ENCODE peak calls at places on chromosomes 12 and 14, in seven cellular contexts. H is CD8-positive, alpha-beta T cell; E is CD8-positive, alpha-beta memory T cell; I is lower lobe of right lung; W is tibial nerve; P is psoas muscle; A is adipocyte. S is an unnamed sample. For H3K4me1, the result is how much of the 10 kb centered on the place peaks cover.

GRCh38 chr12:120257041-120257821 is 8.3 kb downstream of the PXN start:
- DNase-seq in H (no peak), E (no peak), I (no peak), W (peak), P (peak), A (peak), S (no peak)

GRCh38 chr14:69464829-69465228 is 19.7 kb upstream of the PLEKHD1 start:
- DNase-seq in H (no peak), E (no peak), I (no peak), W (no peak), P (no peak), A (peak), S (no peak)

GRCh38 chr12:16950041-16950677 is 344.2 kb upstream of the LMO3 start:
- DNase-seq in H (no peak), E (no peak), I (no peak), W (no peak), P (no peak), A (no peak), S (no peak)

GRCh38 chr14:32070282-32070681 is 6.8 kb upstream of the ARHGAP5 start:
- DNase-seq in H (no peak), E (no peak), I (no peak), W (no peak), P (no peak), A (no peak), S (no peak)

GRCh38 chr14:105499256-105500035 is 8.4 kb downstream of the TEDC1 start:
- DNase-seq in H (no peak), E (peak), I (no peak), W (no peak), P (no peak), A (no peak), S (no peak)

GRCh38 chr12:54364413-54364812 is at the start of gene GPR84:
- DNase-seq in H (no peak), E (no peak), I (no peak), W (no peak), P (no peak), A (no peak), S (no peak)

GRCh38 chr14:66425402-66425801 is 60.8 kb upstream of the CCDC196 start:
- DNase-seq in H (no peak), E (no peak), I (no peak), W (no peak), P (peak), A (no peak), S (no peak)

GRCh38 chr14:100878271-100879146 is 25.0 kb downstream of the RTL1 start:
- DNase-seq in H (no peak), E (peak), I (peak), W (no peak), P (no peak), A (no peak), S (no peak)

GRCh38 chr14:98900721-98901272 is 371.2 kb downstream of the BCL11B start:
- DNase-seq in H (no peak), E (no peak), I (no peak), W (no peak), P (no peak), A (no peak), S (no peak)

GRCh38 chr12:14601692-14602091 is 34.0 kb upstream of the PLBD1 start:
- DNase-seq in H (no peak), E (no peak), I (no peak), W (no peak), P (no peak), A (no peak), S (no peak)

GRCh38 chr12:107236824-107237467 is 143.6 kb upstream of the CRY1 start:
- DNase-seq in H (no peak), E (no peak), I (no peak), W (no peak), P (no peak), A (no peak), S (no peak)

GRCh38 chr12:91920276-91920675 is 225.4 kb downstream of the BTG1 start:
- DNase-seq in H (no peak), E (no peak), I (no peak), W (no peak), P (no peak), A (peak), S (no peak)

GRCh38 chr12:110780448-110780847 is 37.8 kb upstream of the PPP1CC start:
- DNase-seq in H (peak), E (no peak), I (no peak), W (no peak), P (no peak), A (no peak), S (no peak)

GRCh38 chr12:42564540-42564939 is 25.0 kb downstream of the PRICKLE1 start:
- DNase-seq in H (no peak), E (no peak), I (no peak), W (no peak), P (no peak), A (peak), S (no peak)

GRCh38 chr12:110382683-110383082 is 20.8 kb downstream of the ANAPC7 start:
- DNase-seq in H (no peak), E (no peak), I (no peak), W (no peak), P (no peak), A (no peak), S (no peak)

GRCh38 chr14:37625597-37626595 is 30.5 kb downstream of the TTC6 start:
- DNase-seq in H (no peak), E (no peak), I (no peak), W (no peak), P (no peak), A (no peak), S (no peak)

GRCh38 chr14:37142835-37143499 is 29.4 kb downstream of the SLC25A21 start:
- DNase-seq in H (no peak), E (no peak), I (no peak), W (peak), P (no peak), A (peak), S (no peak)

GRCh38 chr12:31558521-31558920 is 32.4 kb downstream of the DENND5B start:
- DNase-seq in H (no peak), E (no peak), I (no peak), W (no peak), P (no peak), A (peak), S (no peak)

GRCh38 chr12:110371408-110372055 is 32.0 kb downstream of the ANAPC7 start:
- DNase-seq in H (no peak), E (no peak), I (peak), W (no peak), P (no peak), A (no peak), S (peak)

GRCh38 chr14:101177301-101178055 is 274.0 kb upstream of the RTL1 start:
- DNase-seq in H (no peak), E (no peak), I (no peak), W (no peak), P (no peak), A (no peak), S (no peak)

GRCh38 chr14:56150645-56151345 is 32.6 kb downstream of the PELI2 start:
- DNase-seq in H (no peak), E (no peak), I (no peak), W (no peak), P (no peak), A (no peak), S (no peak)

GRCh38 chr12:59650594-59651229 is 54.9 kb downstream of the SLC16A7 start:
- DNase-seq in H (no peak), E (no peak), I (no peak), W (no peak), P (no peak), A (no peak), S (no peak)

GRCh38 chr12:120972870-120973543 is 5.3 kb upstream of the HNF1A start:
- DNase-seq in H (no peak), E (no peak), I (peak), W (no peak), P (no peak), A (no peak), S (no peak)

GRCh38 chr14:77124345-77125274 is 17.0 kb downstream of the ZDHHC22 start:
- DNase-seq in H (peak), E (peak), I (peak), W (peak), P (peak), A (peak), S (peak)

GRCh38 chr12:60926256-60926655 is 1330.4 kb downstream of the SLC16A7 start:
- DNase-seq in H (no peak), E (no peak), I (no peak), W (no peak), P (no peak), A (no peak), S (no peak)

GRCh38 chr14:20262642-20263128 is 23.6 kb downstream of the OR11H4 start:
- DNase-seq in H (no peak), E (no peak), I (no peak), W (no peak), P (no peak), A (peak), S (no peak)

GRCh38 chr14:100323121-100323941 is at the start of gene SLC25A47:
- DNase-seq in H (no peak), E (no peak), I (no peak), W (no peak), P (no peak), A (no peak), S (no peak)

GRCh38 chr12:78490841-78491240 is 373.7 kb upstream of the SYT1 start:
- DNase-seq in H (no peak), E (no peak), I (no peak), W (no peak), P (no peak), A (peak), S (no peak)

GRCh38 chr12:132325733-132326130 is 3.7 kb downstream of the GALNT9 start:
- DNase-seq in H (no peak), E (no peak), I (no peak), W (no peak), P (no peak), A (no peak), S (no peak)

GRCh38 chr12:131749618-131750315 is 38.9 kb downstream of the SFSWAP start:
- DNase-seq in H (no peak), E (no peak), I (no peak), W (no peak), P (no peak), A (no peak), S (no peak)

GRCh38 chr14:104967414-104968152 is 10.6 kb downstream of the AHNAK2 start:
- DNase-seq in H (no peak), E (no peak), I (peak), W (no peak), P (peak), A (peak), S (peak)

GRCh38 chr14:50335389-50335788 is 23.3 kb downstream of the DMAC2L start:
- DNase-seq in H (no peak), E (no peak), I (no peak), W (peak), P (peak), A (no peak), S (no peak)

GRCh38 chr12:117853600-117853999 is 115.2 kb downstream of the KSR2 start:
- DNase-seq in H (no peak), E (no peak), I (no peak), W (no peak), P (no peak), A (no peak), S (no peak)

GRCh38 chr14:104586832-104587620 is 7.5 kb downstream of the C14orf180 start:
- DNase-seq in H (no peak), E (no peak), I (no peak), W (no peak), P (peak), A (no peak), S (peak)

GRCh38 chr14:99634443-99634842 is 10.5 kb upstream of the HHIPL1 start:
- DNase-seq in H (no peak), E (no peak), I (no peak), W (no peak), P (no peak), A (no peak), S (no peak)

GRCh38 chr14:72714094-72714493 is 179.8 kb downstream of the DPF3 start:
- DNase-seq in H (peak), E (peak), I (no peak), W (no peak), P (no peak), A (no peak), S (no peak)

GRCh38 chr12:116684891-116685290 is 53.0 kb downstream of the SPRING1 start:
- DNase-seq in H (no peak), E (no peak), I (no peak), W (no peak), P (no peak), A (no peak), S (no peak)

GRCh38 chr14:68624541-68625220 is 168.2 kb downstream of the ZFP36L1 start:
- DNase-seq in H (no peak), E (no peak), I (peak), W (no peak), P (no peak), A (no peak), S (no peak)

GRCh38 chr14:54792288-54792687 is 110.3 kb downstream of the GCH1 start:
- DNase-seq in H (no peak), E (no peak), I (no peak), W (no peak), P (no peak), A (no peak), S (peak)

DNA sequence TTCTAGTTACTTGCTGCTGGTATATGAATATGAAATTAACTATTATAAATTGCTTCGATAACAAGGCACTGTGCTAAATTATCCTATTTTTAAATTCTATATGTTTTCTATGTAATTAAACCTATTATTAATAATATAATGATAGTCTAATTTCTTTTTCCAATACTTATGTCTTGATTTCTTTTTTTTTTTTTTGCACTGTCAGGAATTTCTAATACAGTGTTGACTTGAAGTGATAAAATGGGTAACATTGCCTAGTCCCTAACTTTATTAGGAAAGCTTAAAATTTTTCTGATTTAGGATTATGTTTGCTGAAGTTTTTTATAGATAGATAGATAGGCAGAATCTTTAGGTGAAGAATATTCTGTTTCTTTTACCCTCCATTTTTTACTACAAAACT is 13.6 kb upstream of the DHRS7 start:
- DNase-seq in H (no peak), E (no peak), I (no peak), W (no peak), P (no peak), A (no peak), S (no peak)
- H3K4me1 ChIP-seq in H (under half), E (under half), I (under half), W (under half), P (half or more), A (under half), S (under half)

DNA sequence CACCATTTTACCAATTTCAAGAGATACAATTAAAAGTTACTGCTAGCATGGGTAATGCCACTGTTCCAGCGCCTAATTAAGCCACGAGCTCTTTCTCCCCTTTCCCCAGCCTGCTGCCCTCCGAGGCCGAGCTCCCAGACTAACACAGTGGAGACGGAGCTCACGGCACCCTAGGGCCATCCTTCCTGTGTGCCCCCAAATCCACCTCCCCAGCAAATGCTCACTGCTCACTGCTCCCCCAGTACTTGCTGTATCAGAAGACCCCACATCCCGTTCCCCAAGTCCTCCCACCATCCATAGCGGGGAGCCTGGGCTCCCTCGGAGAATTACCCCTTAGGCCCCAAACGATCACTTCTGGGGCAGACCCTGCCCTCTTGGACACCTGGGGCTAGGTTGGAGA is 42.7 kb downstream of the SLC6A12 start:
- DNase-seq in H (no peak), E (no peak), I (no peak), W (no peak), P (no peak), A (no peak), S (no peak)
- H3K4me1 ChIP-seq in H (under half), E (under half), I (under half), W (under half), P (under half), A (under half), S (under half)

DNA sequence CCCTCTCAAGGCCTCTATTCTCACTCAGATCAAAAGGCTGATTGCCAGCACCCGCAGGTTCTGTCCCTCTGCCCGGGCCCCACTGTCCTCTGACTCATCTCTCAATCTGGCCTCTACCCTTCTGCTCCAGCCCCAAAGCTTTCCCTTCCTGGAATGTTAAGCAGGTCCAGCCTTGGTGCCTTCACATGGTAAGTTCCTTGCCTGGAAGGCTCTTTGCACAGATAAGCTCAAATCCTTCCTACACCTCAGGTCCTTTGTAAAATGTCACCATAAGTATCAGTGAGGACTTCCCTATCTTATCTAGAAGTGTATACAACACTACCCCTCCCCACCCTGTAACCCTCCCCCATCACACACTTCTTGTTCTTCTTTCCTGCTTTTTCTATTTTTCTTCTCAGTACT is 22.2 kb downstream of the LPCAT3 start:
- DNase-seq in H (no peak), E (no peak), I (no peak), W (no peak), P (peak), A (peak), S (no peak)
- H3K4me1 ChIP-seq in H (under half), E (under half), I (under half), W (under half), P (under half), A (under half), S (under half)

DNA sequence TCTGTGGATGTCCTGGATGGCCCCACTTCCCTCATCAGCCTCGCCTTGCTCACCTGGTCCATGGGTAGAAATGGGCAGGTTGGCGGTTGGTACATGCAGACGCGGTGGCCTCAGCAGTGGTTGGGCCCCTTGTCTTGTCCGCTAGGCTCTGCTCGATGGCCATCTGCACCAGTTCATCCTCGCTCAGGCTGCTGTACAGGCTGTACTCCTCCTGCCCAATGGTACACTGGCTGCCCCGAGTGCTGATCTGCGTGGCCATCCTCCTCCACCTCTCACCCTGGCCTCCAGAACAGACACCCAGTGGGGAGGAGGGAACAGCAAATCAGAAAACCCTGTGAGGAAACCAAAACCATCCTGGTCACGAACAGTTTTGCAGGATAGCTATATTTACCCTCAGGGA is 12.1 kb downstream of the ASB2 start:
- DNase-seq in H (no peak), E (no peak), I (no peak), W (no peak), P (no peak), A (no peak), S (no peak)
- H3K4me1 ChIP-seq in H (under half), E (half or more), I (half or more), W (under half), P (half or more), A (under half), S (under half)

DNA sequence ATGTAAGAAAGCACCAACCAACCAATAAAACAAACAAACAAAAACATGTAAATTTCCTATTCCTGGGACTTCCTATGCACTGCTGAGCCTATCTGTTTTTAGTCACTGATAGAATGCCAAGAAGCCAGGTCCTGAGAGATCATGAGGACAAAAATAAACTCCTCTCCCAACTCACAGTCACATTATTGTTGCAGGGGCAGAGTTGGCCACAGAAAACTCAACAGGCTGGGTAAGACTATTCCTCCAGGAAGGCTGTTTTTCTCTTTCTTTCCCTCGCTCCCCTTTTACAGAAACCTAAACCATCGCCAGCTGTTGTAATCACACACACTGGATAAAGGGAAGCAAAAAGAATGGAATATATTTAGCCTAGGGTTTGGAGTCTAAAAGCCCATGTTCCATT is 55.8 kb upstream of the METAP2 start:
- DNase-seq in H (no peak), E (no peak), I (no peak), W (no peak), P (no peak), A (peak), S (no peak)
- H3K4me1 ChIP-seq in H (under half), E (under half), I (under half), W (under half), P (under half), A (under half), S (under half)

S was measured in ascending aorta.